ENCODE peak calls at places on chromosomes 16 and 17, in five cellular contexts. F is mesendoderm, V is fibroblast of lung, M is neural progenitor cell, T is tibial artery. W is an unnamed sample.

GRCh38 chr16:85515830-85516397 is 97.2 kb upstream of the GSE1 start:
- DNase-seq in F (no peak), V (no peak), M (no peak), T (no peak), W (no peak)

GRCh38 chr17:3472137-3472536 is 518 bp upstream of the SPATA22 start:
- DNase-seq in F (no peak), V (no peak), M (no peak), T (no peak), W (no peak)

GRCh38 chr16:88649924-88650748 is 717 bp downstream of the CYBA start:
- DNase-seq in F (peak; percentile 43), V (no peak), M (peak; percentile 71), T (no peak), W (peak; percentile 59)

GRCh38 chr17:56481654-56482053 is 111.8 kb upstream of the NOG start:
- DNase-seq in F (no peak), V (no peak), M (no peak), T (no peak), W (no peak)

GRCh38 chr17:77372444-77373297 is 231.9 kb downstream of the SEC14L1 start:
- DNase-seq in F (peak; percentile 97), V (peak; percentile 80), M (peak; percentile 95), T (peak; percentile 83), W (peak; percentile 95)

GRCh38 chr16:57514371-57514770 is 22.0 kb downstream of the CCDC102A start:
- DNase-seq in F (no peak), V (no peak), M (no peak), T (no peak), W (no peak)

GRCh38 chr16:81486555-81487061 is 42.0 kb downstream of the CMIP start:
- DNase-seq in F (no peak), V (peak; percentile 80), M (no peak), T (peak; percentile 73), W (peak; percentile 91)

GRCh38 chr16:3690991-3691720 is 26.2 kb downstream of the TRAP1 start:
- DNase-seq in F (peak; percentile 4), V (peak; percentile 7), M (no peak), T (peak; percentile 30), W (peak; percentile 43)

GRCh38 chr17:49687878-49688491 is 10.1 kb upstream of the SPOP start:
- DNase-seq in F (no peak), V (peak; percentile 47), M (no peak), T (no peak), W (no peak)

GRCh38 chr17:66717680-66718079 is 117.2 kb upstream of the CACNG5 start:
- DNase-seq in F (peak; percentile 44), V (peak; percentile 49), M (no peak), T (no peak), W (no peak)

GRCh38 chr16:68257906-68258800 is 6.2 kb upstream of the SLC7A6 start:
- DNase-seq in F (no peak), V (peak; percentile 35), M (no peak), T (no peak), W (peak; percentile 47)

GRCh38 chr17:37024181-37024637 is 75.5 kb downstream of the AATF start:
- DNase-seq in F (no peak), V (peak; percentile 30), M (peak; percentile 52), T (no peak), W (no peak)

DNA sequence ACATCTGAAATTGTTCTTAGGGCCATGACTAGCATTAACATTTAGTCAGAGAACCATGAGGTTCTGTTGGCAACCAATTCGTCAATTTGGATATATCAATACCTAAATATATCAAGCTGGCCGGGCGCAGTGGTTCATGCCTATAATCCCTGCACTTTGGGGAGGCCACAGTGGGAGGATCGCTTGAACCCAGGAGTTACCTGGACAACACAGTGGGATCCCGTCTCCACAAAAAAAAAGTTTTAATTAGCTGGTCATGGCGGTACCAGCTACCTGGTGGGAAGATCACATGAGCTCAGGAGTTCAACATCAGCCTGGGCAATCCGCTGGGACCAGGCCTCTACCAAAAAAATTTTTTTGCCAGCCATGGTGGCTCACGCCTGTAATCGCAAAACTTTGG is 8.4 kb downstream of the YWHAE start:
- DNase-seq in F (no peak), V (no peak), M (no peak), T (no peak), W (no peak)
- H3K27ac ChIP-seq in F (no peak overlapping the region), V (no peak overlapping the region), M (no peak overlapping the region), T (peak overlapping the region; percentile 66), W (peak overlapping the region; percentile 88)

DNA sequence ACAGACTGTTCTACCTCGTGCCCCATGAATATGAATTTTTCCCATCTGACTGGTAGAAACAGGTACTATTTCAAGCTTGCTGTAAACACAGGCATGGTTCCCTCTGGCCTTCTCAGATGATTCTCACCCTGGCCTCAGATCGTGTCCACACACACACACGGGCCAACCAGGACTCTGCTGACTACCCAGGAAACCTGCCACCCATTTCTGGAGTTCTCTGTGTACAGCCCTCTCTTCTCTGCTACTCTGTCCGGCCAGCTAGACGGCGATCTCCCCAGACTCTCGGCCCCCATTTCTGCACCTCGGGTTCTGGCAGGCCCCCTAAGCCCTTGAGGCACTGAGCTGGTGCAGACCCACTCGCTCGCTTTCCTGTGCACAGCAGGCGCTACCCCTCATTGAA is 31.2 kb downstream of the RPA1 start:
- DNase-seq in F (no peak), V (no peak), M (no peak), T (no peak), W (no peak)
- H3K27ac ChIP-seq in F (no peak overlapping the region), V (no peak overlapping the region), M (no peak overlapping the region), T (no peak overlapping the region), W (peak overlapping the region; percentile 30)

GRCh38 chr17:80847506-80848230 is 144.0 kb upstream of the CHMP6 start:
- DNase-seq in F (no peak), V (no peak), M (no peak), T (peak; percentile 12), W (no peak)

GRCh38 chr17:80846932-80847331 is 144.7 kb upstream of the CHMP6 start:
- DNase-seq in F (no peak), V (no peak), M (no peak), T (peak; percentile 10), W (no peak)

GRCh38 chr17:80844418-80844990 is 147.1 kb upstream of the CHMP6 start:
- DNase-seq in F (no peak), V (peak; percentile 52), M (no peak), T (peak; percentile 13), W (peak; percentile 32)

GRCh38 chr17:80845121-80845862 is 146.3 kb upstream of the CHMP6 start:
- DNase-seq in F (no peak), V (no peak), M (no peak), T (peak; percentile 8), W (peak; percentile 41)

DNA sequence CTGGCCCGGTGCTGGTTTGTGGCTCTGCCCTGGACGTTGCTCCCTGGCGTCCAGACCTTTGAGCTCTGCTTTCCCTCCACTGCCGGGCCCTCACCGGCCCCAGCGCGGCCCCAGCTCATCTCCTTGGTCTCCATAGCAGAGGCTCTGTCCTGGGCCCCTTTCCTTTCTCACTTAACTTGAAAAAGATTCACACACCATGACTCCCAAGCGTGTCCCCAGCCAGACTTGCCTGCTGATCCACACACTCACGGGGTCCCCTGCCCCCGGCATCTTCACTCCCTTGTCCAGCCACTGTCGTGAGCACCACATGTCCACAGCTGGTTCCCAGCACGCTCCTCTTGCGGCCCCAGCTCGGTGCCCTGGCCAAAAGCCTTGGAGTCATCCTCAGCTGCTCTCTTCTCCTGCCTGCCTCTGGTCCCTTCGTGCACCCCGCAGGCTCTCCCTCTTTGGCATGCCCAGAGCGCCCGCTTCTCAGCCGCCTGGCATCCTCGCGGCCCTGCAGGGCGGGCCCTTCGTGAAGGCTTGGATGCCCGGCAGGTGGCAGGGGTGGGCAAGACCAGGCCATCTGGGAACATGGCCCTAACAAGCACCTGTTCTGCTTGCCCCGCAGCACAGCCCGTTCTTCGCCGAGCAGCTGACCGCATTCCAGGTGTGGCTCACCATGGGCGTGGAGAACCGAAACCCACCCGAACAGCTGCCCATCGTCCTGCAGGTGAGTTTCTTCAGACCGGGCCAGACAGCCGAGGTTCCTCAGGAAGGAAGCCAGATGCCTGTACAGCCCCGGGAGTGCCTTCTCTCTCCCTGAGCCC is 145.6 kb upstream of the CHMP6 start:
- DNase-seq in F (no peak), V (no peak), M (no peak), T (peak; percentile 14), W (no peak)
- H3K27ac ChIP-seq in F (no peak overlapping the region), V (no peak overlapping the region), M (no peak overlapping the region), T (no peak overlapping the region), W (no peak overlapping the region)

GRCh38 chr17:19719365-19720209 is 3.2 kb upstream of the SLC47A2 start:
- DNase-seq in F (peak; percentile 42), V (no peak), M (no peak), T (no peak), W (no peak)

GRCh38 chr17:19718613-19719364 is 2.4 kb upstream of the SLC47A2 start:
- DNase-seq in F (peak; percentile 64), V (no peak), M (no peak), T (no peak), W (no peak)

GRCh38 chr17:19720210-19720475 is 3.8 kb upstream of the SLC47A2 start:
- DNase-seq in F (no peak), V (no peak), M (no peak), T (no peak), W (no peak)

GRCh38 chr17:19718041-19718612 is 1.7 kb upstream of the SLC47A2 start:
- DNase-seq in F (peak; percentile 68), V (no peak), M (peak; percentile 42), T (no peak), W (no peak)

DNA sequence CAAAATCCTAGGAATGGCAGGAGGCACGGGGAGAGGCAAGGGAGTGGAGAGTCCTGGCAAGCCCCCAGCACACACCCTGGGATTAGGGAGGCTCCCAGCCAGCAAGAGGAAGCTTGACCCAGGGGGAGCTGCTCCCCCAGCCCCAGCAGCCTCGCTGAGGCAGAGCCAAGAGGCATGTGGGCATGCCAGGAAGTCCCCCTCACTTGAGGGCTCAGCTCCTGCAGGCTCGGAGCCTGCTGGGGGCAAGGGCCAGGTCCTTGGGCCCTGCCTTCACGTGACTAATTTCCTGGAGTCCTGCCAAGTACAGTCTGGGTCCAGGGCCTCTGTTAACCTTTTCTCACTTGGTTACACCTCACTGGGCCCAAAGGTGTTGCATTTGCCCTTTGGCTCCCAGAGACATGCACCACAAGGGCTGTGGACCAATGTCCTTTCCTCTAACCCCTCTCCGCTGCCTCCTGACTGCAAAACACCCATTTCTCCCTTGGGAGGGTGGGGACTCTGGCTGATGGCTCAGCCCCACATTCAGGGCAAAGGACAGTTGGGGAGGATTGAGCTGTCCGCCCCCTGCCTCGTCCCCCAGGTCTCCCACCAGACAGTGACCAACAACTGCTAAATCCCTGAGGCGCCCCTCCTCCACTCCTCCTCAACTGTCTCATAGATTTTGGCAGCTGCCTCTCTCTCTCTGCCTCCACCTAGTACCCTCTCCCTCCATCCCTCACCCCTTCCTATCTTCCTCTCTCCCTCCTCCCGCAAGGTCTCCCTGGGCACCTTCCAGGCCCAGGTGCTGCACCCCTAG is 4.4 kb upstream of the SLC47A2 start:
- DNase-seq in F (no peak), V (no peak), M (no peak), T (no peak), W (no peak)
- H3K27ac ChIP-seq in F (no peak overlapping the region), V (no peak overlapping the region), M (no peak overlapping the region), T (no peak overlapping the region), W (no peak overlapping the region)

DNA sequence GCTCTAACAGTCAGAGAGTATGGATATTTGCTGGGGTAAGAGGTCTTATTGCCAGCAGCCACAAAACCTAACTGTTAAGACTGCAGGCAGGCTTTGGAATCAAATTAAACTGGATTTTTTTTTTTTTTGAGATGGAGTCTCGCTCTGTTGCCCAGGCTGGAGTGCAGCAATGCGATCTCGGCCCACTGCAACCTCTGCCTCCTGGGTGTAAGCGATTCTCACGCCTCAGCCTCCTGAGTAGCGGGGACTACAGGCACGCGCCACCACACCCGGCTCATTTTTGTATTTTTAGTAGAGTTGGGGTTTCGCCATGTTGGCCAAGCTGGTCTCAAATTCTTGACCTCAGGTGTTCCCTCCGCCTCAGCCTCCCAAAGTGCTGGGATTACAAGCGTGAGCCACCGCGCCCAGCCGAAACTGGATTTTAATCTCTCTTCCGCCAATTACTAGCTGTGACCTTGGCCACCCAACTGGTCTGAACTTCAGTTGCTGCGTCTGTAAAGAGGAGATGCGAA is 889 bp downstream of the MRPL10 start:
- DNase-seq in F (no peak), V (no peak), M (no peak), T (no peak), W (no peak)
- H3K27ac ChIP-seq in F (no peak overlapping the region), V (peak overlapping the region; percentile 92), M (no peak overlapping the region), T (peak overlapping the region; percentile 69), W (no peak overlapping the region)

W was measured in right cardiac atrium.